ENCODE peak calls at places on chromosomes 5 and 9, in six cellular contexts. P is fibroblast of the aortic adventitia, T is IMR-90, C is GM23248, N is foreskin fibroblast, E is AG04449. V is an unnamed sample.
A peak's percentile ranks its signal among the peaks of the same experiment; 100 is the strongest.

GRCh38 chr9:37187269-37187668 is 66.9 kb downstream of the ZCCHC7 start:
- DNase-seq in P (no peak), T (no peak), C (no peak), N (no peak), E (no peak), V (no peak)

GRCh38 chr9:2126331-2126789 is 111.2 kb downstream of the SMARCA2 start:
- DNase-seq in P (peak; percentile 95), T (peak; percentile 9), C (peak; percentile 45), N (peak; percentile 45), E (no peak), V (no peak)

GRCh38 chr5:73218552-73219171 is 45.7 kb downstream of the TMEM174 start:
- DNase-seq in P (peak; percentile 70), T (peak; percentile 72), C (peak; percentile 82), N (peak; percentile 74), E (no peak), V (no peak)

GRCh38 chr9:124569942-124570341 is 62.7 kb upstream of the NR5A1 start:
- DNase-seq in P (no peak), T (no peak), C (no peak), N (no peak), E (no peak), V (no peak)

GRCh38 chr9:104927912-104928740 is at the start of gene ABCA1:
- DNase-seq in P (peak; percentile 86), T (peak; percentile 83), C (peak; percentile 84), N (peak; percentile 94), E (no peak), V (no peak)

GRCh38 chr5:66987949-66988838 is 208.4 kb downstream of the CD180 start:
- DNase-seq in P (peak; percentile 51), T (peak; percentile 26), C (peak; percentile 68), N (peak; percentile 48), E (no peak), V (no peak)

GRCh38 chr9:37395229-37395628 is 27.3 kb upstream of the GRHPR start:
- DNase-seq in P (no peak), T (no peak), C (no peak), N (no peak), E (no peak), V (no peak)

GRCh38 chr5:146105477-146105876 is at the start of gene PLAC8L1:
- DNase-seq in P (no peak), T (no peak), C (no peak), N (no peak), E (no peak), V (no peak)

GRCh38 chr5:13427859-13428557 is 516.5 kb downstream of the DNAH5 start:
- DNase-seq in P (no peak), T (no peak), C (no peak), N (no peak), E (no peak), V (no peak)

GRCh38 chr5:158869092-158869491 is 230.6 kb downstream of the EBF1 start:
- DNase-seq in P (no peak), T (no peak), C (no peak), N (no peak), E (no peak), V (no peak)

GRCh38 chr5:31477516-31477915 is 54.4 kb downstream of the DROSHA start:
- DNase-seq in P (no peak), T (peak; percentile 69), C (no peak), N (peak; percentile 9), E (no peak), V (no peak)

GRCh38 chr9:73640971-73641370 is 489.3 kb downstream of the ANXA1 start:
- DNase-seq in P (no peak), T (no peak), C (no peak), N (no peak), E (no peak), V (no peak)

GRCh38 chr5:148979104-148979723 is 83.6 kb downstream of the SH3TC2 start:
- DNase-seq in P (no peak), T (no peak), C (peak; percentile 42), N (peak; percentile 33), E (no peak), V (no peak)

GRCh38 chr9:109499061-109499630 is 1.0 kb upstream of the PTPN3 start:
- DNase-seq in P (no peak), T (no peak), C (no peak), N (no peak), E (no peak), V (no peak)
- H3K4me3 ChIP-seq in P (no peak overlapping the region), T (peak overlapping the region; percentile 44), C (peak overlapping the region; percentile 53), N (peak overlapping the region; percentile 9), E (no peak overlapping the region), V (peak overlapping the region; percentile 55)

GRCh38 chr5:9924614-9925013 is 294.5 kb upstream of the TAS2R1 start:
- DNase-seq in P (peak; percentile 97), T (peak; percentile 99), C (peak; percentile 96), N (peak; percentile 95), E (peak; percentile 92), V (peak; percentile 95)

GRCh38 chr5:9930156-9930555 is 300.0 kb upstream of the TAS2R1 start:
- DNase-seq in P (no peak), T (peak; percentile 45), C (peak; percentile 44), N (peak; percentile 57), E (no peak), V (no peak)

GRCh38 chr5:9927521-9927997 is 297.4 kb upstream of the TAS2R1 start:
- DNase-seq in P (peak; percentile 68), T (peak; percentile 48), C (peak; percentile 39), N (peak; percentile 42), E (no peak), V (no peak)

GRCh38 chr5:9928266-9928750 is 298.2 kb upstream of the TAS2R1 start:
- DNase-seq in P (no peak), T (no peak), C (no peak), N (peak; percentile 9), E (no peak), V (no peak)

DNA sequence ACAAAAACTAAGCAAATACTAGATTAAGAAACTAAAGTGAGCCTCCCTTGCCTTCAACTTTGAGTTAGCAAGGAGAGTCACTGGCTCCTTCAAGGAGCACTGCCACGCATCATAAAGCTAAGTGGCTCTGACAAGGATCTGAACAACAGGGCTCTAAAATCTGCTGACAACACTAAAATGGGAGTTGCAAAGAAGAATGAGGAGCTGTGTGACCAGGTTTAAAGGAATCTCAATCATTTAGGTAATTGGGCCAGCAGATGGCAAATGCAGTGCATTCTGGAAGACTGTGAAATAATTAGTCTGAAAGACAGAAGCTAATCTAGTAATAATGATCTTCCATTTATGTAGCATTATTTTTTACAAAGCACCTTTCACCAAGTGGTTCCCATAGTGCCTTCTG is 297.0 kb upstream of the TAS2R1 start:
- DNase-seq in P (peak; percentile 47), T (peak; percentile 25), C (peak; percentile 44), N (peak; percentile 60), E (no peak), V (peak; percentile 80)
- H3K4me3 ChIP-seq in P (no peak overlapping the region), T (no peak overlapping the region), C (no peak overlapping the region), N (no peak overlapping the region), E (no peak overlapping the region), V (no peak overlapping the region)

DNA sequence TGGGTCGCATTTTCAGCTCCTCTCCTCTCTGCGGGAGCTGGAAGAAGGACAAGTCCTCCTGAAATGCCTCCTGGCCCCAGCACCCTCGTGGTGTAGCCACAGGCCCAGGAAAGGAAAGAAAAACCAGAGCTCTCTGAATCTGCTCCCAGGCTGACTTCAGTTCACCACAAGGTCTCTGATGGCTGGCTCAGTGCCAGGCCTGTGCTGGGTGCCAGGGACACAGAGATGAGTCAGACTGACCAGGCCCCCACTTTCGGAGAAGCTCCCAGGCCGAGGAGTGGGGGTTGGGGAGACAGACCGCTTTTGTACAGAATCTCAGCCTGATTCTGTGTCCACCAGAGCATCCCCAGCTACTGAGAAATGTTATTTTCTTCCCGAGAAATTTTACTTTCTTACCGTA is 12.1 kb downstream of the GLIPR2 start:
- DNase-seq in P (peak; percentile 98), T (peak; percentile 97), C (peak; percentile 96), N (peak; percentile 99), E (peak; percentile 77), V (peak; percentile 74)
- H3K4me3 ChIP-seq in P (peak overlapping the region; percentile 33), T (no peak overlapping the region), C (peak overlapping the region; percentile 21), N (no peak overlapping the region), E (no peak overlapping the region), V (no peak overlapping the region)

GRCh38 chr5:74974451-74975089 is 77.8 kb downstream of the GCNT4 start:
- DNase-seq in P (no peak), T (no peak), C (no peak), N (no peak), E (no peak), V (no peak)
- H3K4me3 ChIP-seq in P (no peak overlapping the region), T (no peak overlapping the region), C (no peak overlapping the region), N (no peak overlapping the region), E (no peak overlapping the region), V (no peak overlapping the region)

GRCh38 chr5:137858223-137858916 is 9.3 kb upstream of the MYOT start:
- DNase-seq in P (peak; percentile 60), T (peak; percentile 7), C (peak; percentile 49), N (peak; percentile 24), E (no peak), V (no peak)

GRCh38 chr5:137858954-137859353 is 8.7 kb upstream of the MYOT start:
- DNase-seq in P (no peak), T (no peak), C (no peak), N (no peak), E (no peak), V (no peak)

GRCh38 chr5:137862251-137862650 is 5.4 kb upstream of the MYOT start:
- DNase-seq in P (no peak), T (no peak), C (no peak), N (no peak), E (no peak), V (no peak)

GRCh38 chr5:137856201-137856600 is 11.5 kb upstream of the MYOT start:
- DNase-seq in P (no peak), T (no peak), C (no peak), N (no peak), E (no peak), V (no peak)

DNA sequence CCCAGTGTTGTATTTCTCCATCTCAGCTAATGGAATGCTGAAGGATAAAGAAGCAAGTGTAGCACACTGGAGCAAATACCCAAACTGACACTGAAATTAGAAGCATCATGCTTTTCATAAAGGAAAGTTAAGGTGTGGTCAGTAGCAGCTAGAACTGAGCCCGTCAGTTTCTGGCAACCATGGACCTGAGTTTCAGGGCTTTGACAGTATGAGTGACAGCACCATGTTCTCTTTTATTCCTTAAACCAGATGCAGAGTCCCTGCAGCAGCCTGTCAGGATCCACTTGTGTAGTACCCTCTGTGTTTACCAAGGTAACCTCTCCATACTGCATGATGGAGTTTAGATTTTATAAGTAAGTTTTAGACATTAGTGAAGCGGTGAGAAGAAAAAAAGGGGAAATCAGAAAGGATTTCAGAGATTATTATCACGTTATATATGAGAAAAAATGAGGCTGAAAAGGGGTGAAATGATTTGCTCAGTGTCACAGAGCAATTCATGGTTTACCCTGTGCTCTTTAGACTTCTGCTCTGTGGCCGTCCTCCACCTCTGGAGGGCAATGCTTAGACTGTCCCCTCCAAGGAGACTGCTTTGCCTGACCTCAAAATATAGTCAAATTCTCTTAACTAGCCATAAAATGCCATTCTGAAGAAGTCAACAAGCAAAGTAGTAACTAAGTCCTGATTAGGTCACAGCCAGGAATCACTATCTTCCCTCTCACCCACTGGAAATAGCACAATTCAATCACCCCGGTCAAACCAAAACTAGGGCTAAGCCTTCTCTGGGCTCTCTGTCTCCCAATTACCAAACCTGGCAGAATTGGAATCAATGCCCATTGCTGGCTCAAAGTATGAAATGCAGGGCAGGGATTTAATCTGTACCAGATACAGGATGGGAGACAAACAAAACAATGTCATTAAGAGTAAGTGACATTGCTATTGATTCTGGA is 10.5 kb upstream of the MYOT start:
- DNase-seq in P (no peak), T (no peak), C (no peak), N (no peak), E (no peak), V (no peak)
- H3K4me3 ChIP-seq in P (no peak overlapping the region), T (no peak overlapping the region), C (no peak overlapping the region), N (no peak overlapping the region), E (no peak overlapping the region), V (no peak overlapping the region)

V was measured in epithelial cell of proximal tubule.